ENCODE peak calls at places on chromosomes 7 and 10, in ten cellular contexts. U, B, Q, F, J, S, L, I, Y and G are unnamed samples.

GRCh38 chr10:46255696-46256355 is 31.0 kb upstream of the ANTXRL start:
- DNase-seq in L (peak; percentile 66), I (peak; percentile 5), S (no peak), Y (no peak), U (peak; percentile 71), J (peak; percentile 77), Q (peak; percentile 44), B (peak; percentile 45), F (peak; percentile 2), G (peak; percentile 80)

GRCh38 chr7:114916261-114916892 is 5.5 kb upstream of the MDFIC start:
- DNase-seq in J (peak; percentile 66), S (no peak), Q (no peak), B (no peak), U (no peak), L (no peak), Y (no peak), I (no peak), F (no peak), G (no peak)

GRCh38 chr10:69473304-69473985 is 22.2 kb downstream of the TSPAN15 start:
- DNase-seq in Y (no peak), J (no peak), I (no peak), F (no peak), U (no peak), B (no peak), L (no peak), S (no peak), Q (no peak), G (no peak)

GRCh38 chr10:111323567-111323966 is 246.7 kb downstream of the ADRA2A start:
- DNase-seq in S (no peak), Y (no peak), I (peak; percentile 9), L (no peak), B (no peak), F (peak; percentile 1), J (no peak), Q (no peak), U (peak; percentile 53), G (no peak)

GRCh38 chr10:44352316-44353127 is 32.4 kb downstream of the CXCL12 start:
- DNase-seq in Y (no peak), S (no peak), B (no peak), I (no peak), J (no peak), F (peak; percentile 23), Q (no peak), L (peak; percentile 28), U (no peak), G (peak; percentile 67)

GRCh38 chr10:117090831-117091230 is 47.2 kb downstream of the VAX1 start:
- DNase-seq in B (no peak), S (no peak), Y (no peak), Q (no peak), J (no peak), U (no peak), F (no peak), I (no peak), L (no peak), G (no peak)

GRCh38 chr10:80535671-80536360 is 1.9 kb upstream of the SH2D4B start:
- DNase-seq in J (peak; percentile 70), I (no peak), Y (peak; percentile 76), B (no peak), U (peak; percentile 87), Q (peak; percentile 62), F (no peak), S (no peak), L (peak; percentile 70), G (peak; percentile 86)

GRCh38 chr10:43846187-43846680 is 197.6 kb upstream of the ZNF32 start:
- DNase-seq in L (no peak), Q (peak; percentile 26), B (no peak), J (peak; percentile 39), I (peak; percentile 68), S (peak; percentile 91), F (peak; percentile 88), Y (no peak), U (no peak), G (peak; percentile 60)

GRCh38 chr7:131231381-131232220 is 96.1 kb upstream of the MKLN1 start:
- DNase-seq in S (peak; percentile 24), B (no peak), Q (peak; percentile 23), L (peak; percentile 31), I (peak; percentile 44), U (no peak), J (peak; percentile 73), F (peak; percentile 59), Y (peak; percentile 56), G (peak; percentile 70)

GRCh38 chr7:128103498-128104108 is 72.4 kb upstream of the LRRC4 start:
- DNase-seq in Q (no peak), L (no peak), U (peak; percentile 58), I (no peak), F (peak; percentile 68), J (no peak), B (no peak), S (no peak), Y (no peak), G (peak; percentile 88)

GRCh38 chr7:159032310-159032709 is 112.4 kb downstream of the VIPR2 start:
- DNase-seq in Q (no peak), B (no peak), I (no peak), Y (no peak), L (peak; percentile 24), U (no peak), F (no peak), J (peak; percentile 15), S (no peak), G (peak; percentile 53)

GRCh38 chr7:132400667-132401142 is 175.6 kb downstream of the PLXNA4 start:
- DNase-seq in U (no peak), Q (no peak), S (no peak), B (no peak), I (no peak), F (peak; percentile 52), J (no peak), Y (no peak), L (no peak), G (no peak)

GRCh38 chr10:71726673-71727428 is 7.3 kb upstream of the C10orf105 start:
- DNase-seq in F (no peak), J (peak; percentile 64), B (no peak), U (peak; percentile 92), L (no peak), I (no peak), S (no peak), Y (no peak), Q (no peak), G (no peak)

GRCh38 chr10:132395704-132396494 is 1.1 kb upstream of the PWWP2B start:
- DNase-seq in Q (no peak), I (no peak), Y (no peak), S (peak; percentile 27), J (no peak), U (no peak), F (peak; percentile 22), L (peak; percentile 87), B (no peak), G (peak; percentile 84)

GRCh38 chr7:24723178-24723530 is 34.1 kb downstream of the GSDME start:
- DNase-seq in B (no peak), Q (no peak), U (no peak), S (no peak), Y (no peak), I (no peak), L (no peak), J (no peak), F (no peak), G (no peak)

GRCh38 chr7:151648429-151648828 is 128.7 kb upstream of the RHEB start:
- DNase-seq in L (no peak), Q (no peak), F (peak; percentile 38), J (no peak), B (no peak), S (peak; percentile 76), I (no peak), U (no peak), Y (no peak), G (no peak)

GRCh38 chr7:41010967-41011366 is 691.9 kb downstream of the INHBA start:
- DNase-seq in I (no peak), Y (no peak), J (no peak), S (peak; percentile 53), L (no peak), F (peak; percentile 64), Q (no peak), U (no peak), B (no peak), G (no peak)

GRCh38 chr10:75294518-75294865 is 58.7 kb upstream of the COMTD1 start:
- DNase-seq in L (no peak), U (no peak), Q (no peak), Y (no peak), B (no peak), F (no peak), S (no peak), J (no peak), I (no peak), G (no peak)